ENCODE peak calls at places on chromosomes 16 and 17, in ten cellular contexts. H is amygdala; D is NCI-H345; S is midbrain; K is hypothalamus; G is stimulated activated naive B cell treated with anti-CD40 and anti-IgM and Interleukin-4, amounts not matched to agents 10 μg/mL and 1 μg/mL and 100 μg/mL, for 72 hours; Y is transverse colon; L is activated T-helper 1 cell treated with anti-CD3 and anti-CD28 coated beads, Interleukin-12 subunit alpha, Interleukin-12 subunit beta, Interleukin-2, Interleukin-4 antibody, amounts not matched to agents 30 ng/mL and 10 ng/mL and 1 ng/mL, durations not matched to agents 14 hours and 24 hours and 36 hours; X is EL; P is upper lobe of right lung. B is an unnamed sample.

GRCh38 chr16:12225282-12225681 is 248.7 kb downstream of the SNX29 start:
- DNase-seq in P (no peak), L (no peak), X (no peak), D (no peak), H (no peak), G (no peak), S (no peak), Y (no peak), K (no peak), B (no peak)

GRCh38 chr17:69637399-69638165 is 223.1 kb downstream of the MAP2K6 start:
- DNase-seq in Y (no peak), S (peak), L (no peak), P (no peak), D (no peak), X (peak), K (no peak), H (no peak), G (no peak), B (no peak)

GRCh38 chr16:14399397-14400284 is 230.4 kb downstream of the PARN start:
- DNase-seq in H (peak), Y (no peak), L (no peak), X (peak), G (no peak), K (no peak), D (no peak), S (peak), P (no peak), B (no peak)

GRCh38 chr17:38873646-38874380 is 4.0 kb downstream of the LASP1 start:
- DNase-seq in K (no peak), S (no peak), Y (peak), X (no peak), L (no peak), G (no peak), P (no peak), D (no peak), H (no peak), B (no peak)

GRCh38 chr16:1078579-1079021 is 6.1 kb downstream of the SSTR5 start:
- DNase-seq in L (no peak), S (no peak), X (peak), H (no peak), K (no peak), P (peak), G (no peak), Y (peak), D (peak), B (peak)

GRCh38 chr16:49562228-49562627 is 188.6 kb downstream of the C16orf78 start:
- DNase-seq in X (no peak), D (no peak), G (no peak), S (no peak), Y (no peak), K (no peak), L (no peak), H (no peak), P (no peak), B (no peak)

GRCh38 chr17:1714488-1714979 is 4.4 kb upstream of the TLCD2 start:
- DNase-seq in H (peak), L (no peak), X (peak), K (no peak), Y (peak), S (peak), P (peak), D (no peak), G (no peak), B (peak)

GRCh38 chr16:64626771-64627170 is 495.1 kb downstream of the CDH11 start:
- DNase-seq in X (no peak), Y (no peak), G (no peak), L (no peak), K (no peak), D (no peak), H (no peak), P (no peak), S (no peak), B (no peak)

GRCh38 chr16:68091604-68092261 is 6.6 kb downstream of the NFATC3 start:
- DNase-seq in X (peak), Y (no peak), G (no peak), H (no peak), K (no peak), P (no peak), S (no peak), L (no peak), D (peak), B (peak)

GRCh38 chr17:58305626-58306025 is 23.0 kb downstream of the TSPOAP1 start:
- DNase-seq in Y (no peak), K (no peak), L (no peak), H (no peak), D (no peak), P (no peak), S (no peak), X (no peak), G (no peak), B (no peak)

GRCh38 chr17:31623990-31624389 is 232.5 kb downstream of the RAB11FIP4 start:
- DNase-seq in Y (no peak), H (no peak), P (no peak), G (no peak), L (no peak), K (no peak), S (no peak), D (no peak), X (no peak), B (no peak)

GRCh38 chr17:62664336-62665120 is 37.1 kb downstream of the MRC2 start:
- DNase-seq in G (no peak), X (no peak), L (no peak), H (no peak), S (no peak), D (no peak), Y (no peak), K (no peak), P (peak), B (no peak)

GRCh38 chr16:15770512-15770911 is 86.3 kb downstream of the MYH11 start:
- DNase-seq in G (no peak), P (no peak), K (no peak), S (no peak), X (peak), H (no peak), D (no peak), L (no peak), Y (no peak), B (no peak)

GRCh38 chr16:50354629-50355456 is 13.9 kb downstream of the BRD7 start:
- DNase-seq in D (no peak), Y (no peak), H (no peak), X (peak), G (no peak), K (no peak), P (no peak), L (no peak), S (no peak), B (no peak)

GRCh38 chr16:81861503-81861902 is 82.4 kb downstream of the PLCG2 start:
- DNase-seq in L (no peak), K (no peak), S (no peak), D (no peak), G (no peak), H (no peak), P (no peak), Y (no peak), X (no peak), B (no peak)

GRCh38 chr17:55421179-55421934 is at the start of gene MMD:
- DNase-seq in P (no peak), D (peak), K (no peak), G (no peak), S (no peak), X (peak), Y (peak), L (no peak), H (no peak), B (no peak)

GRCh38 chr17:59627770-59628171 is 8.1 kb downstream of the CLTC start:
- DNase-seq in P (no peak), D (no peak), X (no peak), H (no peak), K (no peak), L (no peak), G (no peak), S (no peak), Y (no peak), B (no peak)

GRCh38 chr17:29291163-29291752 is 2.7 kb downstream of the NUFIP2 start:
- DNase-seq in G (peak), S (peak), Y (no peak), H (peak), K (no peak), D (peak), L (peak), P (no peak), X (peak), B (peak)

GRCh38 chr16:4693956-4694663 is 748 bp downstream of the NUDT16L1 start:
- DNase-seq in H (no peak), D (peak), G (peak), X (peak), S (no peak), K (no peak), L (peak), Y (peak), P (peak), B (no peak)

GRCh38 chr17:77323413-77324171 is 182.8 kb downstream of the SEC14L1 start:
- DNase-seq in P (peak), Y (peak), K (no peak), S (no peak), L (no peak), D (no peak), G (peak), X (peak), H (no peak), B (no peak)

GRCh38 chr16:9053006-9053601 is 38.3 kb upstream of the HAPSTR1 start:
- DNase-seq in D (no peak), H (peak), L (no peak), Y (peak), X (peak), P (peak), S (peak), G (peak), K (no peak), B (no peak)

GRCh38 chr16:73082608-73083007 is 34.7 kb upstream of the ZFHX3 start:
- DNase-seq in Y (no peak), H (no peak), K (no peak), D (no peak), P (no peak), G (no peak), X (peak), S (no peak), L (no peak), B (peak)

GRCh38 chr17:41404024-41404651 is 6.7 kb upstream of the KRT31 start:
- DNase-seq in P (no peak), S (no peak), K (no peak), Y (no peak), G (no peak), D (no peak), H (no peak), X (peak), L (peak), B (peak)

GRCh38 chr16:87586201-87586782 is 16.0 kb upstream of the JPH3 start:
- DNase-seq in X (no peak), K (no peak), G (no peak), S (no peak), D (no peak), P (no peak), H (no peak), L (no peak), Y (no peak), B (no peak)

GRCh38 chr16:28274676-28275075 is 17.6 kb upstream of the SBK1 start:
- DNase-seq in L (no peak), H (no peak), G (no peak), S (no peak), Y (no peak), X (no peak), K (no peak), D (no peak), P (no peak), B (no peak)

GRCh38 chr17:68441064-68441770 is 16.1 kb downstream of the WIPI1 start:
- DNase-seq in L (no peak), P (no peak), H (no peak), G (no peak), K (no peak), D (no peak), X (no peak), S (no peak), Y (no peak), B (no peak)

GRCh38 chr16:23826528-23827244 is 9.1 kb upstream of the PRKCB start:
- DNase-seq in Y (no peak), P (no peak), D (no peak), G (peak), K (no peak), L (no peak), H (no peak), X (no peak), S (no peak), B (no peak)

GRCh38 chr17:81934850-81935708 is 2.0 kb downstream of the PYCR1 start:
- DNase-seq in H (no peak), K (no peak), G (no peak), P (peak), X (no peak), D (no peak), Y (no peak), L (no peak), S (no peak), B (no peak)

GRCh38 chr16:74710401-74710800 is 9.7 kb upstream of the MLKL start:
- DNase-seq in D (no peak), Y (no peak), X (no peak), S (no peak), P (peak), G (no peak), L (no peak), K (no peak), H (no peak), B (no peak)

GRCh38 chr16:57994778-57995177 is 5.7 kb downstream of the ZNF319 start:
- DNase-seq in P (peak), G (no peak), D (no peak), X (peak), S (no peak), L (peak), Y (peak), H (no peak), K (no peak), B (peak)

GRCh38 chr16:48426244-48427135 is 41.3 kb upstream of the SIAH1 start:
- DNase-seq in P (no peak), K (no peak), D (no peak), Y (no peak), H (no peak), X (no peak), L (no peak), G (peak), S (no peak), B (no peak)

GRCh38 chr17:31297090-31297489 is at the start of gene OMG:
- DNase-seq in P (no peak), D (no peak), Y (no peak), X (no peak), S (peak), L (no peak), K (no peak), G (no peak), H (peak), B (no peak)

GRCh38 chr16:3519581-3519980 is 18.8 kb downstream of the CLUAP1 start:
- DNase-seq in X (no peak), K (no peak), D (no peak), Y (no peak), G (no peak), L (no peak), P (no peak), H (no peak), S (no peak), B (no peak)

GRCh38 chr17:59107306-59107670 is 608 bp upstream of the TRIM37 start:
- DNase-seq in L (no peak), G (no peak), H (no peak), S (no peak), K (no peak), Y (no peak), D (no peak), X (no peak), P (no peak), B (no peak)